ENCODE peak calls at places on chromosomes 2 and 18, in seven cellular contexts. D is stomach, Q is fibroblast of lung, Z is right atrium auricular region, B is H7, H is breast epithelium, W is ovary. N is an unnamed sample.
A peak's percentile ranks its signal among the peaks of the same experiment; 100 is the strongest.

GRCh38 chr2:132582360-132582759 is 87.6 kb downstream of the LYPD1 start:
- DNase-seq in W (no peak), D (peak; percentile 50), H (no peak), B (no peak), Z (peak; percentile 54), Q (peak; percentile 39), N (no peak)

GRCh38 chr2:104412384-104412783 is 441.5 kb upstream of the POU3F3 start:
- DNase-seq in W (no peak), Q (no peak), D (no peak), B (peak; percentile 48), Z (no peak), H (no peak), N (no peak)

GRCh38 chr2:120709608-120710041 is 26.0 kb upstream of the GLI2 start:
- DNase-seq in H (no peak), Q (peak; percentile 4), D (no peak), W (no peak), Z (no peak), B (peak; percentile 63), N (no peak)

GRCh38 chr2:12543452-12544220 is 173.1 kb upstream of the TRIB2 start:
- DNase-seq in Q (peak; percentile 42), Z (no peak), B (no peak), H (no peak), D (no peak), W (no peak), N (no peak)

GRCh38 chr18:58785870-58786269 is 78.8 kb upstream of the ZNF532 start:
- DNase-seq in Q (no peak), B (no peak), H (no peak), Z (no peak), D (no peak), W (no peak), N (no peak)

GRCh38 chr2:40420478-40420877 is 31.4 kb downstream of the SLC8A1 start:
- DNase-seq in B (no peak), W (no peak), H (no peak), Q (no peak), D (no peak), Z (no peak), N (no peak)

GRCh38 chr2:85390941-85391669 is 19.1 kb downstream of the CAPG start:
- DNase-seq in D (peak; percentile 74), B (peak; percentile 89), Z (no peak), H (no peak), W (peak; percentile 58), Q (peak; percentile 30), N (peak; percentile 63)

GRCh38 chr2:239711911-239712570 is 311.2 kb upstream of the HDAC4 start:
- DNase-seq in D (peak; percentile 11), H (no peak), W (no peak), B (peak; percentile 4), Q (no peak), Z (no peak), N (no peak)

GRCh38 chr2:62202019-62202722 is 6.3 kb downstream of the B3GNT2 start:
- DNase-seq in Z (no peak), H (no peak), W (no peak), D (no peak), Q (no peak), B (no peak), N (no peak)

GRCh38 chr2:162011718-162012564 is 62.1 kb downstream of the DPP4 start:
- DNase-seq in B (no peak), D (no peak), H (no peak), W (no peak), Z (no peak), Q (no peak), N (peak; percentile 81)

GRCh38 chr2:85413592-85414421 is 3.6 kb upstream of the CAPG start:
- DNase-seq in H (no peak), Z (no peak), B (peak; percentile 87), W (peak; percentile 71), D (peak; percentile 62), Q (peak; percentile 61), N (no peak)

GRCh38 chr2:119487434-119488244 is 36.6 kb downstream of the SCTR start:
- DNase-seq in H (no peak), Q (no peak), W (no peak), B (no peak), Z (peak; percentile 57), D (peak; percentile 83), N (no peak)

GRCh38 chr2:60515751-60516226 is 37.7 kb downstream of the BCL11A start:
- DNase-seq in Q (peak; percentile 57), W (no peak), H (no peak), D (no peak), B (no peak), Z (peak; percentile 58), N (no peak)

GRCh38 chr18:26677957-26678356 is 129.6 kb upstream of the KCTD1 start:
- DNase-seq in B (no peak), W (no peak), D (no peak), Z (no peak), Q (no peak), H (no peak), N (no peak)

GRCh38 chr2:113910110-113910717 is 20.3 kb downstream of the ACTR3 start:
- DNase-seq in Q (no peak), D (no peak), W (no peak), B (no peak), Z (no peak), H (no peak), N (no peak)

GRCh38 chr2:100380681-100381080 is 36.8 kb downstream of the CHST10 start:
- DNase-seq in H (no peak), Q (no peak), B (no peak), Z (peak; percentile 18), W (no peak), D (no peak), N (no peak)

GRCh38 chr2:136407113-136407951 is 289.4 kb upstream of the CXCR4 start:
- DNase-seq in B (peak; percentile 22), Z (no peak), H (no peak), Q (no peak), D (no peak), W (no peak), N (no peak)

DNA sequence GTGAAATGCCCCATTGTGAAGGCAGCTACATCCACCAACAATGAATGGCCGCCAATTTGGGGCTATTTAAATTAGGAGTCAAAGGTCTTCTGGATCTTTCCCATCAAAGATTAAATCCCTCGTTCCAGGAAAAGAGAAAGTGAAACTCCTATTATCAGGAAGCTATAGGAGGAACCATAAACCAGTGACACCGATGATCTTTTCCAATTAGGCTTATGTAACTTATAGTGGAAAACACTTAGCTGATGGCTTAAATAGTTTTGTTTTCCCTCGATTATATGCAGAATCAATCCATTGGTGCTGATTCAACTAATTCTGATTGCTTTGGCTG is 389.3 kb downstream of the SOX11 start:
- DNase-seq in W (no peak), H (no peak), B (no peak), D (no peak), Q (no peak), Z (no peak), N (no peak)
- H3K4me3 ChIP-seq in W (no peak overlapping the region), H (no peak overlapping the region), B (no peak overlapping the region), D (no peak overlapping the region), Q (no peak overlapping the region), Z (no peak overlapping the region), N (no peak overlapping the region)

GRCh38 chr2:65918760-65919187 is 486.4 kb upstream of the SPRED2 start:
- DNase-seq in Q (no peak), W (no peak), Z (no peak), H (no peak), B (peak; percentile 16), D (no peak), N (no peak)

GRCh38 chr2:65922030-65922429 is 489.6 kb upstream of the SPRED2 start:
- DNase-seq in H (no peak), B (no peak), Q (no peak), D (no peak), Z (no peak), W (no peak), N (no peak)

GRCh38 chr2:65919579-65920188 is 487.3 kb upstream of the SPRED2 start:
- DNase-seq in H (no peak), B (peak; percentile 7), D (no peak), Z (no peak), W (no peak), Q (no peak), N (no peak)

GRCh38 chr2:65922794-65923193 is 490.4 kb upstream of the SPRED2 start:
- DNase-seq in H (peak; percentile 17), Z (peak; percentile 60), D (no peak), W (no peak), Q (peak; percentile 43), B (no peak), N (no peak)

DNA sequence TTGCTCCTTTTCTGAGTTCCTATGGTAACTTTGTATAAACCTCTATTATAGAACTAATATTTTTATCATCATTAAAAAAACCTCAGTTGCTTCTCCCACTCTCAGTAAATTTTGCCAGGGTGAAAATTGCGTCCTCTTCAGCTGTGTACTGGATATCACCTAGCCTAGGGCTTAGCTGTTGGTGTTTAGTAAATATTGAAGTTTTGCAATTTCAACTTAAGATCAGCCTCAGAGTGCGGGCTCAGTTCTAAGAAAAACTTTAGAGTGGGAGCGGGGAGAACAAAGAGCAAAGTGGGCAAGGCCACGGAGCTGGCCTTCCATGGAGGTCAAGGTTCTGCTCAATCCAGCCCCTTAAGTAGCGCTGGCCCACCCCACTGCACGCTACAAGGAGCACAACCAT is 488.3 kb upstream of the SPRED2 start:
- DNase-seq in H (no peak), Z (no peak), W (no peak), D (no peak), B (no peak), Q (no peak), N (no peak)
- H3K27me3 ChIP-seq in H (no peaks in the 10 kb centered on the region), Z (no peaks in the 10 kb centered on the region), W (no peaks in the 10 kb centered on the region), D (no peaks in the 10 kb centered on the region), B (no peaks in the 10 kb centered on the region), Q (no peaks in the 10 kb centered on the region), N (no peaks in the 10 kb centered on the region)

GRCh38 chr2:225318440-225318839 is 81.1 kb upstream of the NYAP2 start:
- DNase-seq in W (no peak), Z (no peak), H (no peak), D (no peak), B (no peak), Q (no peak), N (no peak)
- H3K4me3 ChIP-seq in W (no peak overlapping the region), Z (no peak overlapping the region), H (no peak overlapping the region), D (no peak overlapping the region), B (no peak overlapping the region), Q (no peak overlapping the region), N (no peak overlapping the region)

GRCh38 chr2:70888389-70888924 is 47.2 kb upstream of the ATP6V1B1 start:
- DNase-seq in Z (peak; percentile 23), W (no peak), B (peak; percentile 44), D (no peak), H (no peak), Q (no peak), N (no peak)

GRCh38 chr2:70890469-70891065 is 45.1 kb upstream of the ATP6V1B1 start:
- DNase-seq in Z (peak; percentile 48), B (no peak), D (peak; percentile 7), Q (no peak), W (no peak), H (no peak), N (no peak)

GRCh38 chr2:70887550-70888229 is 48.0 kb upstream of the ATP6V1B1 start:
- DNase-seq in H (no peak), D (peak; percentile 40), B (peak; percentile 97), Q (no peak), W (no peak), Z (peak; percentile 55), N (no peak)

GRCh38 chr2:70888925-70889715 is 46.6 kb upstream of the ATP6V1B1 start:
- DNase-seq in D (peak; percentile 23), B (peak; percentile 85), W (no peak), Z (peak; percentile 53), Q (no peak), H (no peak), N (no peak)

DNA sequence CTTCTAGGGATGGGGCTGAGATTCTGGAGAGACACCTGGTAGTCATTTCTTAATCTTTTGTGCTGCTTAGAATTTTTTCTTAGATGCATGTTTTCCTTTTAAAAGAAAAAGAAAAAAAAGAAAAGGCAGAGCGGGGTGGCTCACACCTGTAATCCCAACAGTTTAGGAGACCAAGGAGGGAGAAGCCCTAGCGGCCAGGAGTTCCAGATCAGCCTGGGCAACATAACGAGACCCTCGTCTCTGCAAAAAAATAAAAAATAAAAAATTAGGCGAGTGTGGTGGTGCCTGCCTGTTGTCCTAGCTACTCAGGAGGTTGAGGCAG is 46.0 kb upstream of the ATP6V1B1 start:
- DNase-seq in Q (no peak), D (no peak), H (no peak), B (no peak), W (no peak), Z (peak; percentile 28), N (no peak)
- H3K27me3 ChIP-seq in Q (peaks cover 67% of the 10 kb centered on the region), D (peaks cover 76% of the 10 kb centered on the region), H (no peaks in the 10 kb centered on the region), B (peaks cover 99% of the 10 kb centered on the region), W (no peaks in the 10 kb centered on the region), Z (peaks cover 43% of the 10 kb centered on the region), N (peaks cover 55% of the 10 kb centered on the region)